ENCODE peak calls at places on chromosomes 5 and 9, in five cellular contexts. One of them, this sample, is unnamed.

GRCh38 chr9:33151007-33151557 is 16.1 kb downstream of the B4GALT1 start:
- DNase-seq in H1: no peak
- DNase-seq in neuronal stem cell: no peak
- DNase-seq in mesenchymal stem cell: peak
- DNase-seq in trophoblast cell: peak
- DNase-seq in this sample: no peak

GRCh38 chr9:109319072-109319630 is 1.7 kb downstream of the EPB41L4B start:
- DNase-seq in H1: peak
- DNase-seq in neuronal stem cell: peak
- DNase-seq in mesenchymal stem cell: no peak
- DNase-seq in trophoblast cell: no peak
- DNase-seq in this sample: no peak

GRCh38 chr5:58107704-58108103 is 352.2 kb downstream of the PLK2 start:
- DNase-seq in H1: no peak
- DNase-seq in neuronal stem cell: no peak
- DNase-seq in mesenchymal stem cell: no peak
- DNase-seq in trophoblast cell: no peak
- DNase-seq in this sample: no peak

GRCh38 chr9:71774917-71775316 is 6.6 kb upstream of the CEMIP2 start:
- DNase-seq in H1: no peak
- DNase-seq in neuronal stem cell: no peak
- DNase-seq in mesenchymal stem cell: no peak
- DNase-seq in trophoblast cell: no peak
- DNase-seq in this sample: no peak

GRCh38 chr5:82912462-82912861 is 164.7 kb downstream of the TMEM167A start:
- DNase-seq in H1: no peak
- DNase-seq in neuronal stem cell: no peak
- DNase-seq in mesenchymal stem cell: no peak
- DNase-seq in trophoblast cell: no peak
- DNase-seq in this sample: no peak

GRCh38 chr5:127092690-127093089 is 19.4 kb upstream of the C5orf63 start:
- DNase-seq in H1: no peak
- DNase-seq in neuronal stem cell: no peak
- DNase-seq in mesenchymal stem cell: peak
- DNase-seq in trophoblast cell: no peak
- DNase-seq in this sample: no peak

GRCh38 chr9:437066-438015 is 222.7 kb downstream of the DOCK8 start:
- DNase-seq in H1: no peak
- DNase-seq in neuronal stem cell: no peak
- DNase-seq in mesenchymal stem cell: peak
- DNase-seq in trophoblast cell: peak
- DNase-seq in this sample: no peak

GRCh38 chr5:20554001-20554400 is 566.0 kb upstream of the CDH18 start:
- DNase-seq in H1: no peak
- DNase-seq in neuronal stem cell: no peak
- DNase-seq in mesenchymal stem cell: no peak
- DNase-seq in trophoblast cell: no peak
- DNase-seq in this sample: no peak

GRCh38 chr9:85289142-85289541 is 452.6 kb downstream of the AGTPBP1 start:
- DNase-seq in H1: no peak
- DNase-seq in neuronal stem cell: no peak
- DNase-seq in mesenchymal stem cell: no peak
- DNase-seq in trophoblast cell: no peak
- DNase-seq in this sample: no peak

GRCh38 chr5:32172908-32173393 is 1.2 kb downstream of the GOLPH3 start:
- DNase-seq in H1: no peak
- DNase-seq in neuronal stem cell: no peak
- DNase-seq in mesenchymal stem cell: peak
- DNase-seq in trophoblast cell: peak
- DNase-seq in this sample: no peak

GRCh38 chr5:179163236-179164155 is 103.3 kb downstream of the ZNF354C start:
- DNase-seq in H1: peak
- DNase-seq in neuronal stem cell: no peak
- DNase-seq in mesenchymal stem cell: no peak
- DNase-seq in trophoblast cell: no peak
- DNase-seq in this sample: peak

DNA sequence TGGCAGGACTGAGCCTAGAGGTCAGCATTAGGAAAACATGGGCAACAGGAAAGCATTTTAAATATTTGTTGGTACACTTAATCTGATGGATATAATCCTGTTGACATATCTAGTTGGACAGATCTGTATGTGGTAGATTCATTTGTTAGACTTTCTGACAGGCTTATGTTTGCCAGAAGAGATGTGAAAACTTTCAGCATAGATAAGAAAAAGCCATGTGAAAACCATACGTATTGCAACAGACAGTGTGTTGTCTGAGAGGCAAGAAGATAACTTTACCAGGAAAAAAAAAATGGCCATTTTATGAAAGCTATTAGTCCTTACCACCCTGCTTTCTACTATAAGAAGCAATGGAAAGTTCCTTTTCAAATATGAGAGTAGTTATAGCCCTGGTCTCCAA is 1902.2 kb upstream of the C9orf72 start:
- DNase-seq in H1: no peak
- DNase-seq in neuronal stem cell: no peak
- DNase-seq in mesenchymal stem cell: peak
- DNase-seq in trophoblast cell: no peak
- DNase-seq in this sample: no peak
- H2BK12ac ChIP-seq in H1: no peak
- H2BK12ac ChIP-seq in neuronal stem cell: no peak
- H2BK12ac ChIP-seq in mesenchymal stem cell: no peak
- H2BK12ac ChIP-seq in trophoblast cell: no peak
- H2BK12ac ChIP-seq in this sample: no peak

DNA sequence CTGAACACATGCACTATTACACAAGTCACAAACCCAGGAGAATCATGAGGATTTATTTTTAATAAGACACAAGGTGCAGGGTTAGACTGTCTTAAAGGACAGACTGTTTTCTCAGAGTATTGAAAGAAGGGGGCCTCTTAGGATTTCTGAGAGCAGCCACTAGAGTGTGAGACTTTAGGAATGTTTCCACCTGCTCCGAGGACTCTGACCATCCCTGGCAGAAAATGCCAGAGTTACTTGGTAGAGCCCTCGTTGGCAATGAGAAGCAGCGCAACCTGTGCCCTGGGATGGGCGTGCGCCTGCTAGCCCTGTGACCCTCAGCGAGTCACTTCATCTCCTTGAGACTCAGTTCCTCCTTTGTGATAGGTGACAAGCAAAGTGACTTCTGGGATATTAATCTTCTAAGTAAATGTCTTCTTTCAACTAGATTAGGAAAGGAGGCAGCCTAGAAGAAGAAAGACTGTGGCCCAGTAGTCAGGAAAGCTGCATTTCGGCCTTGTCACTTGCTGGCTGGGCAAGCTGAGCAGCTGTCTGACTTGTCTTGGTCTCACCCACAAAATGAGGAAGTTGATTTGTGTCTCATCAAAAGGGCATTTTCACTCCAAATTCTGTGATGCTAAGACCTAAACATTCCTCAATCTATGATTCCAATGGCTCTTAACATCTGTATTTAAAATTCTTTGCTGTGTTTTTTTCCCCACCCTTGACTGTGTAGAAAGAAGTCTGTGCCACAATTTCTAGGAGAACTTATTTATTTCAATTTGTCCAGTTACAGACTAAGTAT is 60.5 kb downstream of the PTCD2 start:
- DNase-seq in H1: no peak
- DNase-seq in neuronal stem cell: no peak
- DNase-seq in mesenchymal stem cell: no peak
- DNase-seq in trophoblast cell: no peak
- DNase-seq in this sample: no peak
- H4K8ac ChIP-seq in H1: no peak
- H4K8ac ChIP-seq in neuronal stem cell: no peak
- H4K8ac ChIP-seq in mesenchymal stem cell: no peak
- H4K8ac ChIP-seq in trophoblast cell: no peak
- H4K8ac ChIP-seq in this sample: no peak

GRCh38 chr5:106766913-106767312 is 903.8 kb downstream of the EFNA5 start:
- DNase-seq in H1: no peak
- DNase-seq in neuronal stem cell: no peak
- DNase-seq in mesenchymal stem cell: no peak
- DNase-seq in trophoblast cell: no peak
- DNase-seq in this sample: no peak

GRCh38 chr5:106768392-106768791 is 902.3 kb downstream of the EFNA5 start:
- DNase-seq in H1: no peak
- DNase-seq in neuronal stem cell: no peak
- DNase-seq in mesenchymal stem cell: no peak
- DNase-seq in trophoblast cell: no peak
- DNase-seq in this sample: no peak
- H2BK12ac ChIP-seq in H1: no peak
- H2BK12ac ChIP-seq in neuronal stem cell: no peak
- H2BK12ac ChIP-seq in mesenchymal stem cell: no peak
- H2BK12ac ChIP-seq in trophoblast cell: no peak
- H2BK12ac ChIP-seq in this sample: no peak

GRCh38 chr5:110738812-110739651 is at the start of gene SLC25A46:
- DNase-seq in H1: peak
- DNase-seq in neuronal stem cell: peak
- DNase-seq in mesenchymal stem cell: peak
- DNase-seq in trophoblast cell: peak
- DNase-seq in this sample: peak
- H4K8ac ChIP-seq in H1: peak
- H4K8ac ChIP-seq in neuronal stem cell: no peak
- H4K8ac ChIP-seq in mesenchymal stem cell: peak
- H4K8ac ChIP-seq in trophoblast cell: peak
- H4K8ac ChIP-seq in this sample: no peak

GRCh38 chr5:91225848-91226686 is 157.1 kb downstream of the ARRDC3 start:
- DNase-seq in H1: peak
- DNase-seq in neuronal stem cell: no peak
- DNase-seq in mesenchymal stem cell: no peak
- DNase-seq in trophoblast cell: peak
- DNase-seq in this sample: peak

GRCh38 chr5:91224969-91225368 is 158.1 kb downstream of the ARRDC3 start:
- DNase-seq in H1: no peak
- DNase-seq in neuronal stem cell: no peak
- DNase-seq in mesenchymal stem cell: no peak
- DNase-seq in trophoblast cell: peak
- DNase-seq in this sample: no peak

GRCh38 chr5:91232523-91232922 is 150.6 kb downstream of the ARRDC3 start:
- DNase-seq in H1: no peak
- DNase-seq in neuronal stem cell: no peak
- DNase-seq in mesenchymal stem cell: no peak
- DNase-seq in trophoblast cell: no peak
- DNase-seq in this sample: no peak

GRCh38 chr5:91224459-91224858 is 158.7 kb downstream of the ARRDC3 start:
- DNase-seq in H1: no peak
- DNase-seq in neuronal stem cell: no peak
- DNase-seq in mesenchymal stem cell: no peak
- DNase-seq in trophoblast cell: peak
- DNase-seq in this sample: no peak

DNA sequence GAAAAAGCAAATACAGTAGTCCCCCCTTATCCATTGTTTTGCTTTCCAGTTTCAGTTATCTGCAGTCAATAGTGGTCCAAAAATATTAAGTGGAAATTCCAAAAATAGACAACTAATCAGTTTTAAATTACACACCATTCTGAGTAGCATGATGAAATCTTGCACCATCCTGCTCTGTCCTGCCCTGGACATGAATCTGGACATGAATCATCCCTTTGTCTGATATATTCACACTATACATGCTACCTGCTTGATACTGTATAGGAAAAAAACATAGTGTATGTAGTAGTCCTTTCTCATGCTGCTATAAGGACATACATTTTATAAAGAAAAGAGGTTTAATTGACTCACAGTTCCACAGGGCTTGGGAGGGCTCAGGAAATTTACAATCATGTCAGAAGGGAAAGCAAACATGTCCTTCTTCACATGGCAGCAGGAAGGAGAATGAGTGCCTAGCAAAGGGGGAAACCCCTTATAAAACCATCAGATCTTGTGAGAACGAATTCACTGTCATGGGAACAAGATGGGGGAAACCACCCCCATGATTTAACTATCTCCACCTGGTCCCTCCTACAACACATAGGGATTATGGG is 154.0 kb downstream of the ARRDC3 start:
- DNase-seq in H1: no peak
- DNase-seq in neuronal stem cell: no peak
- DNase-seq in mesenchymal stem cell: no peak
- DNase-seq in trophoblast cell: no peak
- DNase-seq in this sample: no peak
- H2BK12ac ChIP-seq in H1: no peak
- H2BK12ac ChIP-seq in neuronal stem cell: no peak
- H2BK12ac ChIP-seq in mesenchymal stem cell: no peak
- H2BK12ac ChIP-seq in trophoblast cell: no peak
- H2BK12ac ChIP-seq in this sample: no peak

DNA sequence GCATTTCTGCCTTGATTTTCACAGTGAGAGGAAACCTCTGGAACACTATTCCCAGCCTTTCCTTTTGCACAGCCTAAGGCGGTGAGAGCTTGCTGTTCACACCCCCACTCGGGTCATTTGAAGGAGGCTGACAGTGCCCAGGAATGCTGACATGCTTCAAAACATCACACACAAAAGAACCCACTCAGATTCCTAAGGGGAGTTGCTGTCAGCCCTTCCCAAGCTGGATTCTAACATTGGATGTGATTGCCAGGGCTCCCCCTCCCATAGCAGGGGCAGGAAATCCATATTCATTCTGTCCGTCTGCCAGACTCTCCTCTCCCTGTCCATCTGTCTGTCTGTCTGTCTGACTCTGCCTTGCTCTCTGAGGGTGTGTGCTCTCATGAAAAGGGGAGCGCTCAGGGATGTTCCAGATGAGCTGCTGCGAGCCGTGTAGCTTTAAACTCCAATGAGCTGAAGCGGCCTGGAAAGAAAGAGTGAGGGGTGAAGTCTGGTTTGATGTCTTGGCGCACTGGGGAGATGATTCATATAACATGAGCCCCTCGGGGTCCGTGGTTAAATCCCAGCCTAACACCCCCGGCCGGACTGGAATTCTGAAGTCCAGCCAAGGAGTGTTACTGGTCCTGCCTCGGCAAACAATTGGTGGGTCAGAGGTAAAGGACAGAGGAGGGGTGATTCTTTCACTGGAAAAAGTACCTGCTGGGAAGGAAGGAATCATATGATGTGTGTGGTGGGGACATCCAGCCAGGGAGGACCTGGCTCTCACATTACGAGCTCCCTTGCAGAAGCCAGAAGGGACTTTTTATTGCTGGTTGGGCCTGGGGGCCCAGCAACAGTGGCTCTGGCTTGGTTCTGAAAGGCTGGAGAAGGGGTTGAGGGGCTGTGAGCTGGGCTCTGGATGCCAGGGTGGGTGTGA is 517.1 kb downstream of the CCDC171 start:
- DNase-seq in H1: no peak
- DNase-seq in neuronal stem cell: no peak
- DNase-seq in mesenchymal stem cell: no peak
- DNase-seq in trophoblast cell: no peak
- DNase-seq in this sample: no peak
- H4K8ac ChIP-seq in H1: no peak
- H4K8ac ChIP-seq in neuronal stem cell: no peak
- H4K8ac ChIP-seq in mesenchymal stem cell: no peak
- H4K8ac ChIP-seq in trophoblast cell: no peak
- H4K8ac ChIP-seq in this sample: no peak

GRCh38 chr5:157050050-157050449 is 8.9 kb downstream of the HAVCR1 start:
- DNase-seq in H1: no peak
- DNase-seq in neuronal stem cell: no peak
- DNase-seq in mesenchymal stem cell: no peak
- DNase-seq in trophoblast cell: no peak
- DNase-seq in this sample: no peak
- H2BK12ac ChIP-seq in H1: no peak
- H2BK12ac ChIP-seq in neuronal stem cell: no peak
- H2BK12ac ChIP-seq in mesenchymal stem cell: peak
- H2BK12ac ChIP-seq in trophoblast cell: peak
- H2BK12ac ChIP-seq in this sample: no peak

This sample was measured in H9.